ENCODE peak calls at places on chromosomes 7 and 10, in six cellular contexts. V, U, J, C, W and D are unnamed samples.

GRCh38 chr7:151821226-151821625 is 55.7 kb downstream of the PRKAG2 start:
- DNase-seq in W (no peak), V (no peak), U (no peak), J (no peak), C (no peak), D (no peak)

GRCh38 chr10:88113232-88113631 is 249.8 kb downstream of the PTEN start:
- DNase-seq in W (no peak), C (no peak), V (no peak), J (no peak), U (no peak), D (no peak)

GRCh38 chr10:91514025-91514424 is 103.9 kb downstream of the HECTD2 start:
- DNase-seq in U (no peak), W (no peak), J (peak; percentile 48), V (no peak), C (no peak), D (no peak)

GRCh38 chr7:104137971-104138370 is 69.8 kb downstream of the ORC5 start:
- DNase-seq in C (no peak), U (no peak), V (no peak), W (no peak), J (peak; percentile 62), D (no peak)

GRCh38 chr7:47042669-47043068 is 539.2 kb downstream of the TNS3 start:
- DNase-seq in C (no peak), J (no peak), W (no peak), U (no peak), V (no peak), D (no peak)

GRCh38 chr7:134660961-134661376 is 14.3 kb downstream of the BPGM start:
- DNase-seq in J (peak; percentile 84), V (no peak), C (no peak), W (no peak), U (no peak), D (no peak)

GRCh38 chr10:12710594-12711343 is 290.7 kb downstream of the CCDC3 start:
- DNase-seq in J (peak; percentile 88), C (peak; percentile 75), U (peak; percentile 70), V (peak; percentile 88), W (peak; percentile 75), D (peak; percentile 75)

GRCh38 chr10:75276029-75276872 is 40.5 kb upstream of the COMTD1 start:
- DNase-seq in U (no peak), C (peak; percentile 28), W (peak; percentile 55), J (no peak), V (peak; percentile 53), D (no peak)

GRCh38 chr7:134946260-134946659 is 40.0 kb upstream of the AGBL3 start:
- DNase-seq in U (no peak), V (no peak), W (no peak), C (no peak), J (peak; percentile 76), D (no peak)

GRCh38 chr7:45592230-45592991 is 18.2 kb downstream of the ADCY1 start:
- DNase-seq in W (no peak), U (no peak), C (peak; percentile 24), J (no peak), V (no peak), D (no peak)

GRCh38 chr10:33927347-33927746 is 592.9 kb upstream of the NRP1 start:
- DNase-seq in C (no peak), J (no peak), U (no peak), V (no peak), W (peak; percentile 12), D (no peak)

GRCh38 chr7:73869011-73869785 is 8.2 kb downstream of the TMEM270 start:
- DNase-seq in J (no peak), W (no peak), C (no peak), U (no peak), V (no peak), D (no peak)

GRCh38 chr7:90227259-90227658 is 15.7 kb downstream of the STEAP2 start:
- DNase-seq in V (no peak), U (no peak), W (no peak), J (no peak), C (no peak), D (no peak)

GRCh38 chr10:12919574-12919973 is 81.9 kb downstream of the CCDC3 start:
- DNase-seq in C (no peak), W (no peak), V (no peak), J (no peak), U (no peak), D (no peak)

GRCh38 chr7:111424768-111425167 is 137.5 kb downstream of the IMMP2L start:
- DNase-seq in C (no peak), V (no peak), W (no peak), J (peak; percentile 65), U (no peak), D (no peak)

GRCh38 chr7:50119815-50120637 is 27.0 kb upstream of the ZPBP start:
- DNase-seq in U (no peak), W (peak; percentile 57), J (no peak), V (no peak), C (no peak), D (peak; percentile 10)

GRCh38 chr7:111749625-111750024 is 187.3 kb upstream of the IMMP2L start:
- DNase-seq in J (no peak), C (no peak), U (no peak), V (no peak), W (no peak), D (no peak)

GRCh38 chr10:124993728-124994451 is 52.0 kb downstream of the ZRANB1 start:
- DNase-seq in U (no peak), W (no peak), C (no peak), J (no peak), V (no peak), D (no peak)

GRCh38 chr7:137948845-137949330 is 53.0 kb downstream of the CREB3L2 start:
- DNase-seq in W (no peak), V (no peak), C (no peak), U (no peak), J (no peak), D (no peak)

GRCh38 chr10:24962998-24963397 is 10.6 kb upstream of the PRTFDC1 start:
- DNase-seq in W (peak; percentile 40), U (no peak), V (no peak), C (no peak), J (peak; percentile 43), D (no peak)

GRCh38 chr10:71708897-71709882 is 10.4 kb downstream of the C10orf105 start:
- DNase-seq in V (no peak), U (peak; percentile 38), C (no peak), J (no peak), W (no peak), D (no peak)

GRCh38 chr7:135210818-135211178 is 528 bp downstream of the WDR91 start:
- DNase-seq in U (no peak), V (peak; percentile 77), C (no peak), J (peak; percentile 52), W (peak; percentile 45), D (no peak)

GRCh38 chr10:16809074-16809718 is 8.0 kb downstream of the RSU1 start:
- DNase-seq in V (no peak), J (peak; percentile 61), W (peak; percentile 72), C (peak; percentile 38), U (no peak), D (no peak)

GRCh38 chr7:32937344-32938174 is 19.7 kb upstream of the FKBP9 start:
- DNase-seq in W (peak; percentile 61), V (peak; percentile 73), C (peak; percentile 58), U (no peak), J (peak; percentile 86), D (no peak)

GRCh38 chr7:53272081-53272480 is 236.6 kb downstream of the POM121L12 start:
- DNase-seq in V (no peak), C (no peak), U (no peak), W (no peak), J (no peak), D (no peak)
- H3K9me3 ChIP-seq in V (no peaks in the 10 kb centered on the region), C (no peaks in the 10 kb centered on the region), U (no peaks in the 10 kb centered on the region), W (no peaks in the 10 kb centered on the region), J (no peaks in the 10 kb centered on the region), D (no peaks in the 10 kb centered on the region)

GRCh38 chr10:18476283-18476682 is 175.1 kb downstream of the NSUN6 start:
- DNase-seq in U (no peak), W (no peak), C (no peak), V (no peak), J (no peak), D (no peak)

GRCh38 chr10:18472977-18473376 is 178.4 kb downstream of the NSUN6 start:
- DNase-seq in V (no peak), J (no peak), U (no peak), C (no peak), W (peak; percentile 25), D (no peak)

GRCh38 chr10:18474111-18474455 is 177.3 kb downstream of the NSUN6 start:
- DNase-seq in C (no peak), J (no peak), U (no peak), V (no peak), W (no peak), D (no peak)

GRCh38 chr10:18469125-18469524 is 182.3 kb downstream of the NSUN6 start:
- DNase-seq in C (no peak), W (no peak), U (no peak), J (no peak), V (no peak), D (no peak)

GRCh38 chr10:18473424-18474110 is 177.8 kb downstream of the NSUN6 start:
- DNase-seq in C (no peak), W (no peak), U (no peak), V (no peak), J (no peak), D (no peak)
- H3K27ac ChIP-seq in C (no peak overlapping the region), W (no peak overlapping the region), U (no peak overlapping the region), V (peak overlapping the region; percentile 60), J (no peak overlapping the region), D (no peak overlapping the region)

GRCh38 chr7:75050501-75050900 is 23.1 kb downstream of the RCC1L start:
- DNase-seq in W (no peak), J (peak; percentile 37), V (no peak), C (no peak), U (no peak), D (no peak)

GRCh38 chr7:75054744-75055527 is 18.7 kb downstream of the RCC1L start:
- DNase-seq in W (no peak), C (no peak), V (peak; percentile 76), J (peak; percentile 94), U (no peak), D (no peak)

GRCh38 chr7:75058406-75058805 is 15.2 kb downstream of the RCC1L start:
- DNase-seq in W (no peak), J (no peak), V (no peak), U (no peak), C (no peak), D (no peak)

GRCh38 chr7:75055830-75056431 is 17.7 kb downstream of the RCC1L start:
- DNase-seq in U (no peak), J (peak; percentile 42), C (no peak), V (peak; percentile 82), W (no peak), D (no peak)

GRCh38 chr7:75056476-75056875 is 17.1 kb downstream of the RCC1L start:
- DNase-seq in C (no peak), U (no peak), J (peak; percentile 95), W (no peak), V (peak; percentile 84), D (no peak)
- H3K27me3 ChIP-seq in C (no peaks in the 10 kb centered on the region), U (no peaks in the 10 kb centered on the region), J (no peaks in the 10 kb centered on the region), W (no peaks in the 10 kb centered on the region), V (no peaks in the 10 kb centered on the region), D (no peaks in the 10 kb centered on the region)

DNA sequence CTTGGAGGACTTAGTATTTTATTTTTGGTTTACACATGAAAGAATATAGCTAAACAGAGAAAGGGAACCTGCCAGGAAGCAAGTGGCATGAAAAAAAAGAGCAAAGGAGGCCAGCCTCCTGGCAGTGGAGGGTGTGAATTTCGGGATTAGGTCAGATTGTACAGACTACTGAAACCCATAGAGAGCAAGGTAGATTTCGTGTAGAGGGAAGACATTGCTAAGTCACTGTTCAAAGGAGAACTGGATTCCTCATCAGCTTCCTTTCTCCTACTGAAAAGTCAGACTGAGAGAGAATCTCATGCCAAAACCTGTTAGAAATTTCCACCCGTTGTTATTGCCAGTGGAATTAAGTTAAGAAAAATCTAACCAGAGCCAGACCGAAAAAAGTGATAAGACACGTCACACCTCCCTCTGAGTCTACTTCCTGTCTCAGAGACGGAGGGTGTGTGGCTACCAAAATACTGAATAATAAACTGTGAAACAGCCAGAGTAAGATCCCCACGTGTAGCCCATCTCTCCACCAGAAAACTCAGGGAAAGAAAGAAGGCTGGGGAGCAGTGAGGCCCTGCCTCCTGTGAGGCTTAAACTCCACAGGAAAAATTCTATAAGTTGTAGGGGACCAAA is 118.8 kb downstream of the SKIDA1 start:
- DNase-seq in C (no peak), J (peak; percentile 50), V (no peak), W (peak; percentile 34), U (no peak), D (peak; percentile 22)
- H3K9me3 ChIP-seq in C (no peaks in the 10 kb centered on the region), J (no peaks in the 10 kb centered on the region), V (no peaks in the 10 kb centered on the region), W (peaks cover under 1% of the 10 kb centered on the region), U (no peaks in the 10 kb centered on the region), D (no peaks in the 10 kb centered on the region)